ENCODE peak calls at places on chromosome 18, in four cellular contexts. V, K, O and X are unnamed samples.

GRCh38 chr18:71168576-71169145 is 879.8 kb downstream of the SOCS6 start:
- DNase-seq in V (no peak), K (no peak), O (no peak), X (no peak)

GRCh38 chr18:47254341-47254939 is 3.0 kb upstream of the SKOR2 start:
- DNase-seq in V (peak; percentile 94), K (no peak), O (no peak), X (peak; percentile 2)

GRCh38 chr18:54742654-54743053 is 85.6 kb upstream of the RAB27B start:
- DNase-seq in V (no peak), K (no peak), O (peak; percentile 28), X (no peak)

GRCh38 chr18:24019641-24020331 is 5.2 kb downstream of the TTC39C start:
- DNase-seq in V (no peak), K (peak; percentile 52), O (no peak), X (peak; percentile 68)

GRCh38 chr18:69648486-69648885 is 247.8 kb downstream of the DOK6 start:
- DNase-seq in V (no peak), K (no peak), O (no peak), X (no peak)

GRCh38 chr18:45521151-45521550 is 94.1 kb upstream of the SLC14A2 start:
- DNase-seq in V (no peak), K (no peak), O (no peak), X (no peak)

GRCh38 chr18:77551055-77551454 is 301.4 kb downstream of the GALR1 start:
- DNase-seq in V (no peak), K (no peak), O (no peak), X (no peak)

GRCh38 chr18:13371689-13372404 is 153.3 kb downstream of the LDLRAD4 start:
- DNase-seq in V (no peak), K (no peak), O (no peak), X (peak; percentile 83)

GRCh38 chr18:3088044-3088443 is 75.1 kb upstream of the LPIN2 start:
- DNase-seq in V (no peak), K (no peak), O (no peak), X (no peak)

GRCh38 chr18:54134053-54134452 is 90.4 kb downstream of the MBD2 start:
- DNase-seq in V (no peak), K (no peak), O (no peak), X (no peak)

DNA sequence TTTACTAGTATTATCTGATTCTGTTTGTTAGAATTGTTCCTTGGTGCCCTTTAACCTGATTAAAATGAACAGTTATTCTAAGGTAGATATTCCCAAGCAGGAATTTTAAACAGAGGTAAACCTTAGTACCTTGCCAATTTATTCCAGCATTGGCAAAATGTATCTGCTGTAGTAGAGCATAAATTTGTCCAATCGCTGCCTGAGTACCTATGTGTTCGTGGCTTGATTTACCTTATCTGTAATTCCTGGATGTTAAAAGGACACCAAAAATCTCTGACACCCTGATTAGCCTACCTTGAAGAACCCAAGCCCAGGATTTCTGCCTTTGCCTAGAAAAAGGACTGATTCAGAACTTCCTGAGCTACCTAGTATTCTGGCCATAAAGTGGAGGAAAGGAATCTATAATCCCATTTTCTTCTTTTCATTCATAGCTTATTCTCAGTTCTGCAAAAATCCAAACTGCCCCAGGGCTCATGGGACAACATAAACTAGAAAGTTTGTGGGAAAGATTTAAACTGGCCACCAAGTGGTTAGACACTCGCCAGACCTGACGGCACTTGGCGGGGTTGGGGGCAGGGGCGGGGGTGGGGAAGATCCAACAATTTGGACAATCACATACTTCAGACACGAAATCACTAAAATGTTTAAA is 16.2 kb upstream of the ZCCHC2 start:
- DNase-seq in V (no peak), K (no peak), O (no peak), X (no peak)
- H3K4me1 ChIP-seq in V (no peaks in the 10 kb centered on the region), K (peaks cover 15% of the 10 kb centered on the region), O (no peaks in the 10 kb centered on the region), X (peaks cover 2% of the 10 kb centered on the region)

GRCh38 chr18:76487076-76487475 is 8.0 kb downstream of the ZNF516 start:
- DNase-seq in V (no peak), K (no peak), O (no peak), X (no peak)

GRCh38 chr18:76486600-76486999 is 8.4 kb downstream of the ZNF516 start:
- DNase-seq in V (no peak), K (no peak), O (no peak), X (no peak)

GRCh38 chr18:76484749-76485387 is 10.2 kb downstream of the ZNF516 start:
- DNase-seq in V (no peak), K (no peak), O (no peak), X (no peak)

GRCh38 chr18:76487782-76488181 is 7.3 kb downstream of the ZNF516 start:
- DNase-seq in V (peak; percentile 61), K (no peak), O (no peak), X (no peak)

GRCh38 chr18:76486029-76486428 is 9.0 kb downstream of the ZNF516 start:
- DNase-seq in V (no peak), K (no peak), O (no peak), X (no peak)
- H3K4me1 ChIP-seq in V (peaks cover 65% of the 10 kb centered on the region), K (peaks cover 15% of the 10 kb centered on the region), O (no peaks in the 10 kb centered on the region), X (peaks cover 8% of the 10 kb centered on the region)

GRCh38 chr18:38611036-38611964 is 1045.7 kb upstream of the CELF4 start:
- DNase-seq in V (no peak), K (no peak), O (no peak), X (no peak)

GRCh38 chr18:38606841-38607240 is 1041.2 kb upstream of the CELF4 start:
- DNase-seq in V (no peak), K (no peak), O (no peak), X (no peak)
- H3K4me1 ChIP-seq in V (peaks cover 32% of the 10 kb centered on the region), K (no peaks in the 10 kb centered on the region), O (no peaks in the 10 kb centered on the region), X (no peaks in the 10 kb centered on the region)

GRCh38 chr18:51190000-51190399 is 7.5 kb downstream of the MEX3C start:
- DNase-seq in V (no peak), K (no peak), O (no peak), X (peak; percentile 8)
- H3K4me1 ChIP-seq in V (peaks cover 35% of the 10 kb centered on the region), K (peaks cover 72% of the 10 kb centered on the region), O (peaks cover 8% of the 10 kb centered on the region), X (peaks cover 4% of the 10 kb centered on the region)

GRCh38 chr18:22318745-22319407 is 98.8 kb downstream of the CTAGE1 start:
- DNase-seq in V (peak; percentile 30), K (no peak), O (no peak), X (no peak)

GRCh38 chr18:22324191-22325131 is 93.3 kb downstream of the CTAGE1 start:
- DNase-seq in V (peak; percentile 83), K (no peak), O (no peak), X (peak; percentile 54)

GRCh38 chr18:22320736-22321135 is 97.0 kb downstream of the CTAGE1 start:
- DNase-seq in V (no peak), K (no peak), O (no peak), X (peak; percentile 46)

GRCh38 chr18:22322251-22322691 is 95.4 kb downstream of the CTAGE1 start:
- DNase-seq in V (no peak), K (no peak), O (no peak), X (no peak)

GRCh38 chr18:22320155-22320554 is 97.6 kb downstream of the CTAGE1 start:
- DNase-seq in V (peak; percentile 60), K (no peak), O (no peak), X (no peak)
- H3K4me1 ChIP-seq in V (peaks cover 49% of the 10 kb centered on the region), K (peaks cover 4% of the 10 kb centered on the region), O (no peaks in the 10 kb centered on the region), X (no peaks in the 10 kb centered on the region)

DNA sequence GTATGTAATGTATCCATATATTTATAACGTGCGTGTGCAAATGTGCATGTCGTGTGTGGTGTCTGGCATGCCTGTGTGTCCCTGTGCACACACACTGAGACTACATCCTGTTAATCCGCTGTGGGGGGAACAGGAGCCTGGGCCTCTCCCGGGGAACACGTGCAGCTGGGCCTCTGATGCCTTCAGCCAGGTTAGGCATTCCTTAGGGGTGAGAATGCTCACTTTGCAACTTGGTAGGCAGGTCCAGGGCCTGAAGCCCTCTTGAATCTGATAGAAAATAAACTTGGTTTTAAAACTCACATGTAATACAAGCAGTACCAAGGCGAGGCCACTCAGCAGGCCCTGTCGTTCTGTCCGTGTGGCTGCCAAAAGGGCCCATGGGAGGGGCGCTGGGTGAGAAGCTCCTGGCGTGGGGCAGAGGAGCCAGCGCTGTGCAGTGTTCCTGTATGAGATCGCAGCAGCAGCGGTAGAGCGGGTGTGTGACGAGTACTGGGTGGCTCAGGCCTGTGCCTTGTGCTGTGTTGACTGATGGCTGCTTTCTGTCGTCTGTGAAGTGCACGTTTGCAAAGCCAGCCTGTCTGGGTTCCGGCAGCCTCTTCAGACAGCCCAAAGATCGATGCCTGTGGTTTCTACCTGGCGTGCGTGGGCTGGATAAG is 16.2 kb downstream of the SALL3 start:
- DNase-seq in V (no peak), K (no peak), O (peak; percentile 70), X (no peak)
- H3K4me1 ChIP-seq in V (peaks cover 1% of the 10 kb centered on the region), K (no peaks in the 10 kb centered on the region), O (no peaks in the 10 kb centered on the region), X (no peaks in the 10 kb centered on the region)

GRCh38 chr18:8003878-8004675 is 437.0 kb downstream of the PTPRM start:
- DNase-seq in V (no peak), K (no peak), O (no peak), X (no peak)

GRCh38 chr18:8006979-8007378 is 439.9 kb downstream of the PTPRM start:
- DNase-seq in V (no peak), K (no peak), O (no peak), X (no peak)

GRCh38 chr18:8001711-8002110 is 434.6 kb downstream of the PTPRM start:
- DNase-seq in V (no peak), K (no peak), O (no peak), X (no peak)

DNA sequence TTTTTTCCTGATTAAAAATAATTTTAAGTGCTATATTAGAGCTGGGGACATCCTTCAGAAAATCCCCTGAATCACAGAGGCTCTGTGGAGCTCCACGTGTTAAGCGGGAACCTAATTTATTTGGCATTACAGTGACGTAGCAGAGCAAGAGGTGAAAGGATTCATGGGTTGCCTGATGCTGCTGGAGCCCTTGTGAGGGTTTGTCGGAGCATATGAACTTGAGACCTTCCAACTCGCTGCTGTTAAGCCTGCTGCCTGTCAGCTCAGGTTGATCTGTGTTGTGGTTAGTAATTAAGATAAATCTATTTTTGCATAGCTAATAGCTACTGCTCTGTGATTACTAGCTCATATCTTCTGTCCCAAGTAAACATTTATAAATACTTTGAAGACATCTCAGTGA is 438.8 kb downstream of the PTPRM start:
- DNase-seq in V (no peak), K (no peak), O (no peak), X (no peak)
- H3K4me1 ChIP-seq in V (peaks cover 6% of the 10 kb centered on the region), K (no peaks in the 10 kb centered on the region), O (no peaks in the 10 kb centered on the region), X (no peaks in the 10 kb centered on the region)

GRCh38 chr18:48942086-48942485 is 8.7 kb downstream of the SMAD7 start:
- DNase-seq in V (no peak), K (no peak), O (no peak), X (no peak)

GRCh38 chr18:48942554-48943261 is 8.1 kb downstream of the SMAD7 start:
- DNase-seq in V (no peak), K (no peak), O (no peak), X (peak; percentile 87)

GRCh38 chr18:48941672-48942071 is 9.1 kb downstream of the SMAD7 start:
- DNase-seq in V (no peak), K (no peak), O (no peak), X (no peak)

GRCh38 chr18:48939368-48940097 is 11.2 kb downstream of the SMAD7 start:
- DNase-seq in V (peak; percentile 56), K (no peak), O (no peak), X (no peak)

DNA sequence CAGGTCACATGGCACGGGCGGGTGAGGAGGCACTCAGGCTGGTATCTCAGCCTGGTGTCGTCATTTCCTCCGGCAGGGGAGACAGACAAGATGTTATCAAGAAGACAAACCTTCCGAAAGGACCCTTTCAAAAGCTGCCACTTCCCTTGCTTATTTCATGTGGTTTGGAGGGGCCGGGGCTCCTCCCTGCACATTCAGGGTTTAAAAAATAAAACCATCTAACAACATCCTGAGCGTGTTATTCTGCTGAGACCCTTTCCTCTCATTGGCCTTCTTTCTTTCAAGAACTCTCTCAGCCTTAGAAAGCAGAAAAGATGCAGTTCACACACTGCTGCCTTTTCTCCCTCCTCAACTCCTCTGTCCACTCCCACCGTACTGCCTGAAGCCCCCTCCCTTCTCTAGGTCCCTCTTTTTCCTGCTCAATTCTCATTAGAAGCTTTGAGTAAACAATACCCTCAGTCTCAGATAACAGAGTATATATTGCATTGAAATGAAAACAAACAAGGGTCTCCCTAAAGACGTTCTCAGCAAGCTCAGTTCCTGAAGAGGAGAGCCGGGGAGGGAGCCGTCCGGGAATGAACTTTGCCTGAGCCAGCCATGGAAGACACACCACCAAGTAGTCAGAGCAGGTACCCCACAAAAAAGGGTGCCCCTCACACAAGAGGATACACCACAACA is 9.8 kb downstream of the SMAD7 start:
- DNase-seq in V (no peak), K (peak; percentile 89), O (no peak), X (peak; percentile 69)
- H3K4me1 ChIP-seq in V (peaks cover 29% of the 10 kb centered on the region), K (peaks cover 81% of the 10 kb centered on the region), O (peaks cover 51% of the 10 kb centered on the region), X (peaks cover 41% of the 10 kb centered on the region)